ENCODE peak calls at places on chromosomes 2 and 18, in seven cellular contexts. B is lower leg skin, M is gastrocnemius medialis, X is HepG2, E is IMR-90, N is uterus, F is adrenal gland. H is an unnamed sample.

GRCh38 chr2:37767051-37767450 is 95.6 kb upstream of the CDC42EP3 start:
- DNase-seq in F (no peak), B (no peak), E (no peak), M (no peak), X (no peak), N (no peak), H (no peak)

GRCh38 chr2:112876971-112877361 is 34.0 kb upstream of the IL37 start:
- DNase-seq in B (no peak), F (no peak), M (no peak), X (no peak), E (peak; percentile 17), N (no peak), H (no peak)

GRCh38 chr2:201622306-201622705 is 21.0 kb downstream of the TMEM237 start:
- DNase-seq in M (no peak), X (no peak), N (no peak), E (peak; percentile 8), F (no peak), B (no peak), H (no peak)

GRCh38 chr2:54512663-54513363 is 56.7 kb downstream of the SPTBN1 start:
- DNase-seq in N (no peak), B (no peak), M (peak; percentile 47), E (no peak), F (no peak), X (no peak), H (no peak)

GRCh38 chr18:27674411-27674810 is 489.3 kb upstream of the CHST9 start:
- DNase-seq in N (no peak), X (no peak), E (no peak), M (no peak), F (no peak), B (no peak), H (no peak)

GRCh38 chr2:26504002-26504401 is 26.1 kb upstream of the OTOF start:
- DNase-seq in N (no peak), B (no peak), F (no peak), M (no peak), X (no peak), E (no peak), H (peak; percentile 59)

GRCh38 chr2:9837451-9837850 is 5.8 kb upstream of the TAF1B start:
- DNase-seq in B (no peak), N (no peak), M (no peak), X (no peak), F (no peak), E (no peak), H (no peak)

GRCh38 chr2:191559569-191559968 is 118.4 kb upstream of the NABP1 start:
- DNase-seq in E (no peak), M (no peak), B (no peak), X (no peak), N (no peak), F (no peak), H (no peak)

GRCh38 chr2:96092580-96092877 is 23.8 kb downstream of the ADRA2B start:
- DNase-seq in E (no peak), M (no peak), F (no peak), B (peak; percentile 6), N (no peak), X (no peak), H (peak; percentile 66)

GRCh38 chr2:188378551-188378950 is 86.9 kb downstream of the GULP1 start:
- DNase-seq in F (no peak), E (peak; percentile 16), B (no peak), X (no peak), M (no peak), N (no peak), H (no peak)

GRCh38 chr2:26245810-26246209 is 1.1 kb downstream of the HADHB start:
- DNase-seq in N (no peak), E (peak; percentile 40), X (peak; percentile 34), M (no peak), F (no peak), B (no peak), H (no peak)

GRCh38 chr18:73668051-73668450 is 479.6 kb downstream of the FBXO15 start:
- DNase-seq in F (no peak), E (no peak), M (no peak), B (no peak), N (no peak), X (no peak), H (no peak)

GRCh38 chr2:152523091-152523490 is 188.1 kb downstream of the FMNL2 start:
- DNase-seq in E (peak; percentile 86), X (no peak), M (no peak), B (no peak), F (no peak), N (no peak), H (no peak)

GRCh38 chr2:24659862-24660261 is 133.3 kb downstream of the PTRHD1 start:
- DNase-seq in N (no peak), X (no peak), F (no peak), B (no peak), E (no peak), M (no peak), H (no peak)

GRCh38 chr18:35026407-35027061 is 14.7 kb upstream of the MAPRE2 start:
- DNase-seq in B (no peak), F (no peak), X (no peak), M (no peak), E (no peak), N (no peak), H (no peak)

GRCh38 chr2:197092431-197092830 is 165.9 kb upstream of the PGAP1 start:
- DNase-seq in N (peak; percentile 66), X (no peak), E (peak; percentile 92), M (no peak), B (no peak), F (peak; percentile 76), H (no peak)

GRCh38 chr2:94872088-94872618 is 923 bp downstream of the TEKT4 start:
- DNase-seq in N (no peak), X (no peak), F (no peak), E (no peak), M (no peak), B (no peak), H (peak; percentile 61)

GRCh38 chr2:73981081-73981968 is 3.4 kb upstream of the TET3 start:
- DNase-seq in X (peak; percentile 25), E (no peak), N (no peak), F (peak; percentile 58), M (no peak), B (no peak), H (peak; percentile 87)

GRCh38 chr2:25825238-25825637 is 53.0 kb downstream of the ASXL2 start:
- DNase-seq in E (no peak), N (no peak), X (no peak), B (no peak), M (peak; percentile 22), F (no peak), H (no peak)

GRCh38 chr2:38603402-38604265 is 906 bp upstream of the HNRNPLL start:
- DNase-seq in B (peak; percentile 65), X (peak; percentile 81), N (peak; percentile 75), M (peak; percentile 81), F (peak; percentile 79), E (peak; percentile 76), H (peak; percentile 96)

GRCh38 chr2:53315170-53315569 is 452.4 kb upstream of the CHAC2 start:
- DNase-seq in E (no peak), N (no peak), F (no peak), X (no peak), M (no peak), B (no peak), H (no peak)

GRCh38 chr2:46847726-46848421 is 67.7 kb downstream of the MCFD2 start:
- DNase-seq in N (no peak), F (no peak), M (no peak), E (peak; percentile 90), B (no peak), X (no peak), H (no peak)

GRCh38 chr2:26672112-26672817 is 20.3 kb upstream of the KCNK3 start:
- DNase-seq in N (no peak), X (no peak), F (no peak), M (no peak), B (no peak), E (no peak), H (peak; percentile 21)

GRCh38 chr2:225400060-225400511 is 576 bp downstream of the NYAP2 start:
- DNase-seq in M (no peak), B (no peak), X (peak; percentile 9), E (peak; percentile 56), F (peak; percentile 11), N (no peak), H (no peak)

GRCh38 chr18:57008001-57008686 is 138.7 kb upstream of the BOD1L2 start:
- DNase-seq in M (no peak), B (no peak), F (no peak), N (no peak), E (no peak), X (no peak), H (no peak)
- TF ChIP-seq POLR2A in M (no peak), B (no peak), F (no peak), N (no peak), E (no peak), X (no peak), H (no peak)

GRCh38 chr2:126658910-126659613 is 3.1 kb downstream of the GYPC start:
- DNase-seq in X (no peak), N (peak; percentile 46), F (peak; percentile 81), E (peak; percentile 73), B (peak; percentile 74), M (peak; percentile 68), H (peak; percentile 92)

GRCh38 chr2:126657146-126657635 is 1.2 kb downstream of the GYPC start:
- DNase-seq in M (peak; percentile 82), N (peak; percentile 61), F (peak; percentile 64), E (peak; percentile 98), X (no peak), B (peak; percentile 45), H (peak; percentile 88)

GRCh38 chr2:126658316-126658909 is 2.5 kb downstream of the GYPC start:
- DNase-seq in M (no peak), B (no peak), N (no peak), F (no peak), X (no peak), E (no peak), H (no peak)

GRCh38 chr2:126656311-126657145 is 570 bp downstream of the GYPC start:
- DNase-seq in E (peak; percentile 31), M (no peak), N (peak; percentile 55), F (peak; percentile 56), B (no peak), X (no peak), H (peak; percentile 93)

GRCh38 chr2:126657636-126658315 is 1.8 kb downstream of the GYPC start:
- DNase-seq in N (peak; percentile 80), B (peak; percentile 67), E (peak; percentile 99), M (peak; percentile 95), X (no peak), F (peak; percentile 96), H (peak; percentile 96)
- TF ChIP-seq POLR2A in N (no peak), B (no peak), E (no peak), M (peak; percentile 71), X (no peak), F (peak; percentile 88), H (no peak)

GRCh38 chr2:43032248-43032893 is 194.0 kb downstream of the ZFP36L2 start:
- DNase-seq in N (peak; percentile 84), X (no peak), M (peak; percentile 60), B (peak; percentile 66), F (peak; percentile 87), E (no peak), H (peak; percentile 59)
- TF ChIP-seq POLR2A in N (no peak), X (no peak), M (no peak), B (no peak), F (no peak), E (no peak), H (no peak)

DNA sequence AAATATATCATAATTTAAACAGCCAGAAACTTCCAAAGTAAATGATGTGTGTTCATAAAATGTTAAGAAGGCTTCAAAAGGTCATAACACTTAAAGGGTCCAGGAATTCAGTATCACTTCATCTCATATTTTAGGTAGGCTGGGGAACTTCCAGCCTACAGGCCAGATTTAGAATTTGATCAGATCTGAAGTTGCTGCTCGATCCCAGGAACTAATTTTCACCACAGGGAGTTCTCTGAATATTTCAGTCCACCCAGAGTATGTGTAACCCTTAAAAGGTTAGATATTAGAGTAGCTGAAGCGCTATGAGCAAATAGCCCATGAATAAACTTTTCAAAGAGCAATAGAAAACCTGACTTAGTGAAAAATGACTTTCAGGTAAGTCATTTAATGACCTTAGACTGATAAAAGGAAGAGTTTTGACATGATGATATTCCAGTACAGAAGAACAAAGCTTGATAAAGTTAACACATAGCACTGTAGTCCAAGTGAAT is 1.7 kb downstream of the WIPF1 start:
- DNase-seq in B (no peak), N (no peak), F (no peak), M (no peak), X (no peak), E (no peak), H (no peak)
- TF ChIP-seq POLR2A in B (no peak), N (no peak), F (no peak), M (no peak), X (no peak), E (no peak), H (no peak)